ENCODE peak calls at places on chromosomes 11 and 22, in four cellular contexts. T is spleen; W is CD4-positive, alpha-beta memory T cell; M is foreskin fibroblast. O is an unnamed sample.

GRCh38 chr11:71285111-71285510 is 32.7 kb upstream of the SHANK2 start:
- DNase-seq in W (no peak), T (peak), M (no peak), O (no peak)

GRCh38 chr11:72671144-72672099 is 2.8 kb downstream of the PDE2A start:
- DNase-seq in M (no peak), W (no peak), T (no peak), O (no peak)

GRCh38 chr11:71940561-71941219 is 11.8 kb downstream of the RNF121 start:
- DNase-seq in T (no peak), M (peak), W (no peak), O (no peak)

GRCh38 chr22:39719559-39720450 is 149.3 kb downstream of the CACNA1I start:
- DNase-seq in M (no peak), W (no peak), T (peak), O (no peak)

GRCh38 chr22:23276656-23277582 is 96.6 kb downstream of the BCR start:
- DNase-seq in T (no peak), M (no peak), W (no peak), O (no peak)

GRCh38 chr11:77144854-77145428 is 16.9 kb downstream of the MYO7A start:
- DNase-seq in M (no peak), W (no peak), T (no peak), O (no peak)

GRCh38 chr22:19497245-19497644 is 17.5 kb downstream of the CDC45 start:
- DNase-seq in M (peak), W (no peak), T (no peak), O (no peak)

GRCh38 chr22:22813126-22814075 is 74.2 kb upstream of the IGLL5 start:
- DNase-seq in W (no peak), T (peak), M (no peak), O (no peak)

GRCh38 chr11:64048042-64048854 is 12.5 kb downstream of the FLRT1 start:
- DNase-seq in W (no peak), T (no peak), M (no peak), O (no peak)

GRCh38 chr22:46598737-46599424 is 21.3 kb upstream of the GRAMD4 start:
- DNase-seq in W (no peak), M (peak), T (peak), O (peak)

GRCh38 chr11:30420233-30420787 is 97.4 kb downstream of the ARL14EP start:
- DNase-seq in W (no peak), M (no peak), T (no peak), O (no peak)

GRCh38 chr11:123429851-123430735 is at the start of gene GRAMD1B:
- DNase-seq in T (peak), W (peak), M (peak), O (peak)

GRCh38 chr11:35324981-35325380 is 94.4 kb downstream of the SLC1A2 start:
- DNase-seq in T (no peak), M (peak), W (no peak), O (no peak)

GRCh38 chr11:59175104-59175503 is 3.2 kb downstream of the DTX4 start:
- DNase-seq in W (no peak), M (no peak), T (no peak), O (no peak)

GRCh38 chr11:70952171-70952570 is 300.2 kb downstream of the SHANK2 start:
- DNase-seq in M (no peak), T (no peak), W (no peak), O (no peak)

GRCh38 chr11:113550179-113550578 is 75.0 kb upstream of the DRD2 start:
- DNase-seq in M (no peak), T (no peak), W (no peak), O (no peak)

GRCh38 chr22:27867114-27867957 is 51.7 kb downstream of the PITPNB start:
- DNase-seq in M (peak), W (no peak), T (no peak), O (no peak)

GRCh38 chr22:46744581-46744980 is 6.5 kb upstream of the CERK start:
- DNase-seq in M (no peak), W (no peak), T (no peak), O (no peak)

GRCh38 chr11:118215765-118216164 is 9.0 kb downstream of the JAML start:
- DNase-seq in W (no peak), T (no peak), M (no peak), O (no peak)

GRCh38 chr11:118219244-118219643 is 5.6 kb downstream of the JAML start:
- DNase-seq in W (no peak), T (no peak), M (no peak), O (no peak)

GRCh38 chr11:118215262-118215661 is 9.5 kb downstream of the JAML start:
- DNase-seq in W (no peak), M (no peak), T (no peak), O (no peak)

GRCh38 chr11:118217575-118217974 is 7.2 kb downstream of the JAML start:
- DNase-seq in M (no peak), T (no peak), W (no peak), O (no peak)

GRCh38 chr11:118216621-118217526 is 7.9 kb downstream of the JAML start:
- DNase-seq in W (no peak), T (no peak), M (no peak), O (no peak)
- H3K4me3 ChIP-seq in W (peak), T (no peak), M (no peak), O (no peak)

GRCh38 chr22:42222140-42222539 is 48.3 kb downstream of the TCF20 start:
- DNase-seq in M (no peak), W (no peak), T (no peak), O (no peak)

GRCh38 chr22:42214625-42215415 is 55.6 kb downstream of the TCF20 start:
- DNase-seq in M (no peak), W (no peak), T (no peak), O (no peak)

GRCh38 chr22:42217752-42218280 is 52.6 kb downstream of the TCF20 start:
- DNase-seq in T (no peak), M (peak), W (no peak), O (no peak)

DNA sequence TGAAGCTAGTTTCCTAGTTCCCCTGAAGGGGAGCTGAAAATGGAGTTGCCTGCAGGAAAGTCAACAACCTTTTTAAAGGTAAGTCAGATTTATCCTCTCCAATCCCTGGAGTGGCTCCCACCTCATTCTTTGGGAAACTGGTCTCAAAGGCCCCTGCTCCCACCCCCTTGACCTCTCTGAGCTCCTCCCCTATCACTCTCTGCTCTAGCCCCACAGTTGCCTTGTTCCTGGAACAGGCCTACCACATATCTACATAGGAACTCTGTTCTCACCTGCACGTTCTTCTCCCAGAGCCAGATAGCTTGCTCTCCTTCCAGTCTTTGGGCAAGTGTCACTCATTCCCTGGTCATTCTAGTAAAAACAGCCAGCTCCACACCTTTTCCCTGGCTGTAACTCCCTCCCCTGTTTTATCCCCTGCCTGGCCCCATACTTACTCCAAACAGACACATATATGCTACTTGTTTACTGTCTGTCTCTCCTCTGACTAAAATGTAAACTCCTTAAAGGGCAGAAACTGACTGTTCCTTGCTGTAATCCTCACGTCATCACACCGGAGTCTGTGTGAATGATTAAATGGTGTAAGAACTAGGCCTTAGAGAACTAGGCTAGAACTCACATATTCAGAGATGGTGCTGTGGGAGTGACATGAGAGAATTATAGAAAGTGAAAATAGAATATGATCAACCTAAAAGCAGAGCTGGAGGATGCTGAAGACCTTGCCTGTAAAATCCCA is 53.3 kb downstream of the TCF20 start:
- DNase-seq in W (no peak), T (no peak), M (no peak), O (no peak)
- H3K4me3 ChIP-seq in W (no peak), T (no peak), M (no peak), O (no peak)

DNA sequence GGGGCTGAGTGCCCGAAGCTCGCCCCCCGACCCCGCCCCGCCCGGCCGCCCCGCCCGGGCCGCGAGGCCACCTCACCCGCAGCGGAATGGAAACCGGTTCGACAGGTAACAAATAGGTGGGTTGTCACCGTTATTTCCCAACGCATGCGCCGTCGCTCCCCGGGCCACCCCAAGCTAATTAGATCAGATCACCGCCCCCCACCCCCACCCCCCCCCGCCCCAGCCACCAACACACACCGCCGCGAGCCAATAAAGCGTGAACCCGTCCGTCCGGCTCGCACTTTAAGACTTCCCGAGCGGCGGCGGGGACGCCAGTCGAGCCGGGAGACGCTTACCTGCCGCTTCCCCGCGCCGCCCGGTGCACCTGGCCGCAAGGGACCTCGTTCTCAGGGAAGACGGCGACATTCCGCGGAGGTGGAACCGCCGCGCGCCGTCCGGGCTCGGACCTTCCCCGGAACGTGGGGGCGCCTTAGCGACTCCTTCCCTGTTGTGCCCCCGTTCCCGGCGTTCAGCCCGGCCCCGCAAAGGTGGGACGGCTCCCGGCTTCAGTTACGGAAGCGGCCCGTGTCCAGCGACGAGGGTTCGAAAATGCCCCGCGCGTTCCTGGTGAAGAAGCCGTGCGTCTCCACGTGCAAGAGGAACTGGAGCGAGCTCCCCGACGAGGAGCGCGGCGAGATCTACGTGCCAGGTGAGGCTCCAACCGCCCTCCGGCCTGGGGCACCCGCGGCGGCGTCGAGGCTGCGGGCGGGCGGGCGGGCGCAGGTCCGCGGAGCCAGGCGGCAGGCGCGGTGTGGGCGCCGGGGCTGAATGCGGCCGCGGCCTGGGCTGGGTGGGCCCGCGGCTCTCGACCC is at the start of gene OVOL1:
- DNase-seq in M (no peak), W (no peak), T (peak), O (peak)
- H3K4me3 ChIP-seq in M (no peak), W (no peak), T (peak), O (peak)

GRCh38 chr11:115221461-115222069 is 282.6 kb downstream of the CADM1 start:
- DNase-seq in W (no peak), M (no peak), T (no peak), O (no peak)
- H3K4me3 ChIP-seq in W (no peak), M (no peak), T (no peak), O (no peak)

GRCh38 chr11:5690216-5690615 is 626 bp downstream of the TRIM22 start:
- DNase-seq in T (no peak), M (peak), W (no peak), O (no peak)
- H3K4me3 ChIP-seq in T (peak), M (peak), W (peak), O (peak)

DNA sequence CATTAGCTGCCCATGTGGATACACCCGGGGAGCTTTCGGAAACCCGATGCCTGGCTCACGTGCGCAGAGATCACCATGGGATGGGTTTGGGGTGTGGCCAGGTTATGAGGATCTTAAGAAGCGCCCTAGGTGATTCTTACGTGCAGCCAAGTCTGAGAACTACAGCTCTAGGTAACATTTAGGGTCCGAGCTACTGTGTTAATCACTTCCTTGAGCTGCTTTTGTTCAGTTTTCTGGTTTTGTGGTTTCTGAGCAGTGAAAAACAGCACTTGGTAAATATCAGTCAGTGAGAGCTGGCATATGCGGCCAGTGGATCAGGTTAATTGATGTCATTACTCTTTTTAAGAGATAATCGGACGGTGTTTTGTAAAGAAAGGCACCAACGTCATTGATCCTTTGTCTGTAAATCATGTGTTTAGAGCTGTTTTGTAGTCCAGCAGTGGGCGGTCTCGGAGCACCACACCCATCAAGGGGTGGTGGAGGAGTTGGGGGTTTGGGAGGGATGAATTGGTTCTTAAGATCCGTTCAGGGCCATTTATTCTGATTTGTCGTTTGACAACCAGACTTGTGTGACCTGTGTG is 61.7 kb upstream of the SORL1-AS1 start:
- DNase-seq in W (no peak), M (no peak), T (no peak), O (no peak)
- H3K4me3 ChIP-seq in W (no peak), M (no peak), T (no peak), O (no peak)

GRCh38 chr11:12075822-12076821 is 34.3 kb upstream of the MICAL2 start:
- DNase-seq in M (peak), T (no peak), W (no peak), O (no peak)

GRCh38 chr11:12075291-12075690 is 35.1 kb upstream of the MICAL2 start:
- DNase-seq in M (no peak), W (no peak), T (no peak), O (no peak)

GRCh38 chr11:12077535-12078280 is 32.7 kb upstream of the MICAL2 start:
- DNase-seq in M (peak), W (no peak), T (no peak), O (no peak)

GRCh38 chr11:12074529-12075195 is 35.7 kb upstream of the MICAL2 start:
- DNase-seq in T (no peak), M (peak), W (no peak), O (no peak)

DNA sequence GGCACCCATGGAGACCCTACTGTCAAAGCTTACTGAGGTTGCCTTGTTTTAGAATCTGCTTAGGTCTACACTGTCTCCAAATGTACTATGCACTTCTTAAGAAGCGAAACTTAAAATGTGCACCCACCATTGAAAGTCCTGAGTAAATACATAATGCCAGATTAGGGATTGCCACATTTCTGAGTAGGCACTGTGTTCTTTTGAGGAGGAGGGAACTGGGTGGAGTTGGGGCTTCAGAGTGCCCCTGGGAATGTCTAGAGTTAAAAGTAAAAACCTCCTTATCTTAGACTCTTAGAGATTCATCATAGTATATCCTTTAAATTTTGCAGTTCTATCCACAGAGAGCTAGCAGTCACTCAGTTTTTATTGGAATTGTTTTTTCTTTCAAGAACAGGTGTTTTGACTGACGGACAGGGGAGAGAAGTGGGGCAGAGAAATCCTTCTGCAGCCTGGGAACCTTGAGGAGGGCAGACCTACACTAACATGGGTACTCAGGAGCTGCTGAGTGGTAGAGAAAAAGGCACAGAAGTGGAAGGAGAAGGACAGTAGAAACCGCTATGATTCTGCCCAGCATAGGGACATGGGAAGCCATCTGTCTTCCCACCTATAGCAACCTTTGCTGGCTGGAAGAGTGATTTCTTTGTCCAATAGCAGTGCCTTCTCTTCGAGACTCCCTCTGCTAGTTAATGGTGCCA is 33.4 kb upstream of the MICAL2 start:
- DNase-seq in W (no peak), M (no peak), T (no peak), O (no peak)
- H3K4me3 ChIP-seq in W (no peak), M (no peak), T (no peak), O (no peak)

GRCh38 chr11:32881286-32881685 is 11.3 kb upstream of the QSER1 start:
- DNase-seq in M (peak), T (no peak), W (no peak), O (no peak)
- H3K4me3 ChIP-seq in M (no peak), T (no peak), W (no peak), O (no peak)

GRCh38 chr11:109308551-109308950 is 113.4 kb upstream of the C11orf87 start:
- DNase-seq in T (no peak), W (no peak), M (no peak), O (no peak)
- H3K4me3 ChIP-seq in T (no peak), W (no peak), M (no peak), O (no peak)

DNA sequence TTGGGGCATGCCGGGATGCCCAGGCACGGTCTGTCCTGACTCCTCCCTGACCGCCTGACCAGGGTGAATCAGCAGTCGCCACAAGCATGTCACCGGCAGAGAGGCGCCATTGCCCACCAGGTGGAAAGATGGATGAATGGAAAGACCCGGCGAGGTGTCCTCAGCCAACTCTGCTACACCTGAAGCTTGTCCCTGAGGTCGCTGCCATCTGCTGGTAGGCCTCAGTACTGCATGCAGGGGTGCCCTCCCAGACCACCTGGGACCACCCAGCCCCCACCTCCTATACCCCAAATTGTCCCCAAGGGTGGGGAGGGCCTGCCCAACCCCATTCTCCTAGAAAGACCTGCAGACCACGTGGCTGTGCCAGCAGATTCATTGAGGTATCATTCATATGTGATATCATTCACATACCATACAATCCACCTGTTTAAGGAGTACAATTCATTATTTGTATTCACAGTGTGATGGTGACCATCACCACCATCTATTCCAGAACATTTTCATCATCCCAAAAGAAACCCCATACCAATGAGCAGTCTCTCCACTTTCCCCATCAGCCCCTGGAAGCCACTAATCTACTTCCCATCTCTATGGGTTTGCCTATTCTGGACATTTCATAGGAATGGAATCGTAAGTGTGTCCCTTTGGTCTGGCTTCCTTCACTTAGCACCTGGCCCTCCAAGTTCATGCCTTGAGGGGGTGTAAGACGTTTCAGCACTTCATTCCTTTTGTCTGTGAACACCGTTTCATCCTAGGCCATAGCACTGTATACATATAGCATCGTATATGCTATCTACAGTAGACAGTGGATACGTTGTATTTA is 17.5 kb downstream of the FGF3 start:
- DNase-seq in W (no peak), T (no peak), M (no peak), O (peak)
- H3K4me3 ChIP-seq in W (no peak), T (no peak), M (no peak), O (no peak)

O was measured in left lung.